ENCODE peak calls at places on chromosome 21, in seven cellular contexts. F, Y, X, A, L, I and Z are unnamed samples.

GRCh38 chr21:32653326-32653901 is 41.2 kb upstream of the CFAP298 start:
- DNase-seq in Y (no peak), I (no peak), L (no peak), X (no peak), F (peak), A (peak), Z (peak)

GRCh38 chr21:41066086-41066938 is 101.6 kb upstream of the BACE2 start:
- DNase-seq in I (no peak), L (no peak), F (no peak), Y (no peak), X (no peak), A (no peak), Z (no peak)

GRCh38 chr21:33096426-33096825 is 26.5 kb downstream of the OLIG1 start:
- DNase-seq in I (no peak), X (no peak), A (no peak), F (peak), Y (no peak), L (no peak), Z (no peak)

GRCh38 chr21:45643021-45643980 is at the start of gene PCBP3:
- DNase-seq in X (peak), I (peak), A (peak), Y (peak), F (peak), L (peak), Z (peak)

GRCh38 chr21:42593815-42594157 is 59.6 kb upstream of the PDE9A start:
- DNase-seq in Y (no peak), L (no peak), I (no peak), A (no peak), X (no peak), F (no peak), Z (no peak)

GRCh38 chr21:45577806-45578801 is 35.9 kb upstream of the SLC19A1 start:
- DNase-seq in A (no peak), L (no peak), X (no peak), F (no peak), I (no peak), Y (no peak), Z (no peak)

GRCh38 chr21:44567481-44568171 is 5.9 kb upstream of the KRTAP10-4 start:
- DNase-seq in I (no peak), A (no peak), L (no peak), X (no peak), Y (no peak), F (no peak), Z (no peak)

GRCh38 chr21:41167348-41168342 is at the start of gene BACE2:
- DNase-seq in I (peak), Y (no peak), F (no peak), X (peak), A (peak), L (peak), Z (peak)

GRCh38 chr21:31180256-31181088 is 142.2 kb upstream of the KRTAP19-8 start:
- DNase-seq in X (no peak), F (peak), I (no peak), L (peak), A (peak), Y (no peak), Z (peak)